ENCODE peak calls at places on chromosomes 6 and 20, in four cellular contexts. One of them, this sample, is unnamed.

GRCh38 chr20:13708234-13708633 is 69.5 kb upstream of the TASP1 start:
- DNase-seq in esophagus squamous epithelium: no peak
- DNase-seq in AG09319: no peak
- DNase-seq in foreskin keratinocyte: no peak
- DNase-seq in this sample: no peak

GRCh38 chr6:68169922-68170321 is 465.2 kb upstream of the ADGRB3 start:
- DNase-seq in esophagus squamous epithelium: no peak
- DNase-seq in AG09319: no peak
- DNase-seq in foreskin keratinocyte: no peak
- DNase-seq in this sample: no peak

GRCh38 chr6:83153958-83154357 is 39.1 kb downstream of the PGM3 start:
- DNase-seq in AG09319: no peak
- DNase-seq in esophagus squamous epithelium: no peak
- DNase-seq in foreskin keratinocyte: no peak
- DNase-seq in this sample: no peak

GRCh38 chr6:48200874-48201273 is 89.9 kb upstream of the PTCHD4 start:
- DNase-seq in AG09319: no peak
- DNase-seq in esophagus squamous epithelium: no peak
- DNase-seq in foreskin keratinocyte: no peak
- DNase-seq in this sample: no peak

GRCh38 chr6:159533568-159533967 is 159.5 kb downstream of the SOD2 start:
- DNase-seq in AG09319: peak; percentile 29
- DNase-seq in foreskin keratinocyte: no peak
- DNase-seq in esophagus squamous epithelium: no peak
- DNase-seq in this sample: no peak

GRCh38 chr20:53828673-53829085 is 235.0 kb upstream of the ZNF217 start:
- DNase-seq in AG09319: peak; percentile 83
- DNase-seq in foreskin keratinocyte: peak; percentile 84
- DNase-seq in esophagus squamous epithelium: no peak
- DNase-seq in this sample: no peak

GRCh38 chr20:5642155-5642981 is 107.8 kb upstream of the SHLD1 start:
- DNase-seq in esophagus squamous epithelium: no peak
- DNase-seq in foreskin keratinocyte: no peak
- DNase-seq in AG09319: peak; percentile 62
- DNase-seq in this sample: no peak

GRCh38 chr6:1834231-1834630 is 224.5 kb downstream of the FOXC1 start:
- DNase-seq in esophagus squamous epithelium: no peak
- DNase-seq in foreskin keratinocyte: no peak
- DNase-seq in AG09319: no peak
- DNase-seq in this sample: no peak

GRCh38 chr6:65638047-65638831 is 68.8 kb downstream of the EYS start:
- DNase-seq in esophagus squamous epithelium: no peak
- DNase-seq in foreskin keratinocyte: no peak
- DNase-seq in AG09319: no peak
- DNase-seq in this sample: peak; percentile 65

GRCh38 chr6:151805286-151805840 is 2.1 kb upstream of the ESR1 start:
- DNase-seq in AG09319: no peak
- DNase-seq in esophagus squamous epithelium: no peak
- DNase-seq in foreskin keratinocyte: no peak
- DNase-seq in this sample: no peak

GRCh38 chr6:117829594-117830319 is 77.3 kb upstream of the SLC35F1 start:
- DNase-seq in AG09319: no peak
- DNase-seq in esophagus squamous epithelium: no peak
- DNase-seq in foreskin keratinocyte: no peak
- DNase-seq in this sample: no peak
- TF ChIP-seq CTCF in AG09319: no peak
- TF ChIP-seq CTCF in esophagus squamous epithelium: no peak
- TF ChIP-seq CTCF in foreskin keratinocyte: peak; percentile 23
- TF ChIP-seq CTCF in this sample: peak; percentile 83

GRCh38 chr6:94254689-94255088 is 835.3 kb upstream of the EPHA7 start:
- DNase-seq in foreskin keratinocyte: no peak
- DNase-seq in AG09319: no peak
- DNase-seq in esophagus squamous epithelium: no peak
- DNase-seq in this sample: no peak
- TF ChIP-seq CTCF in foreskin keratinocyte: peak; percentile 30
- TF ChIP-seq CTCF in AG09319: no peak
- TF ChIP-seq CTCF in esophagus squamous epithelium: no peak
- TF ChIP-seq CTCF in this sample: peak; percentile 84

GRCh38 chr20:21832442-21833152 is 127.1 kb downstream of the PAX1 start:
- DNase-seq in AG09319: no peak
- DNase-seq in esophagus squamous epithelium: no peak
- DNase-seq in foreskin keratinocyte: no peak
- DNase-seq in this sample: no peak
- TF ChIP-seq CTCF in AG09319: no peak
- TF ChIP-seq CTCF in esophagus squamous epithelium: no peak
- TF ChIP-seq CTCF in foreskin keratinocyte: no peak
- TF ChIP-seq CTCF in this sample: no peak

GRCh38 chr6:39192736-39193135 is 36.5 kb downstream of the KCNK5 start:
- DNase-seq in foreskin keratinocyte: no peak
- DNase-seq in esophagus squamous epithelium: no peak
- DNase-seq in AG09319: no peak
- DNase-seq in this sample: no peak

GRCh38 chr6:39189915-39190544 is 39.2 kb downstream of the KCNK5 start:
- DNase-seq in esophagus squamous epithelium: no peak
- DNase-seq in foreskin keratinocyte: no peak
- DNase-seq in AG09319: no peak
- DNase-seq in this sample: no peak

GRCh38 chr6:39191236-39191930 is 37.9 kb downstream of the KCNK5 start:
- DNase-seq in foreskin keratinocyte: no peak
- DNase-seq in esophagus squamous epithelium: no peak
- DNase-seq in AG09319: no peak
- DNase-seq in this sample: no peak

GRCh38 chr6:39189131-39189530 is 40.1 kb downstream of the KCNK5 start:
- DNase-seq in foreskin keratinocyte: no peak
- DNase-seq in AG09319: no peak
- DNase-seq in esophagus squamous epithelium: no peak
- DNase-seq in this sample: no peak

GRCh38 chr6:39190545-39191235 is 38.6 kb downstream of the KCNK5 start:
- DNase-seq in foreskin keratinocyte: no peak
- DNase-seq in AG09319: no peak
- DNase-seq in esophagus squamous epithelium: no peak
- DNase-seq in this sample: no peak
- TF ChIP-seq CTCF in foreskin keratinocyte: no peak
- TF ChIP-seq CTCF in AG09319: no peak
- TF ChIP-seq CTCF in esophagus squamous epithelium: no peak
- TF ChIP-seq CTCF in this sample: no peak

DNA sequence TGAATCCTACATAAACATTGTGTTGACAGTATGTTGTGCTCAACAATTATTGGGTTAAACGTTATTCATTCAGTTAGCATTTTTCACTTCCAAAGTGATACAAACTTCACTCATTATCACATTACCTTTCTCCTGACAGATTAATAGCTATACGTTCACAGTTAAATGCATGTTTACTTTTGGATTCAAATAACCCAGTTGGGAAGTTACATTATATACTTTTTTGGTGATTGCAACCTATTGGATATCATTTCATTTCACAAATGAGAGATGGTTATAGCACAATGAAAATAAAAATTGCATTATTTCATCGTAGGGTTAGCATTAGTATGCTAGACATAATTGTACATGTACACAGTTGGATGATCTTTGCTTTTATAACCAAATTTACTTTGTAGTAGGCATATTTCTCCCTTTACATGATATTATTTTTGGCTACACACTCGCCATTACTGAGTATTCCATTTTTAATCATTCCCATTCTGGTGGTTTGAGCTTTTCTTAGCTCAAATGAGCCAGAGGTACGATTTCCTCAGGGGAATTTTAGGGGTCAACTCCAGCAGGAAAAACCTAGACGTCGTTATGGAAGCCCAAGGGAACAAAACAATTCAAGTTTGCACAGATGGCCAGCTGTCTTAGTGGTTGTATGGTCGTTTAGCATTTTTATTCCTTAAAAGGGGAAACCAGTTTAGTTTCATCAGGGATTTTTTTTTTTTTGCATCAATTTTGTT is 2.0 kb upstream of the HIVEP1 start:
- DNase-seq in AG09319: no peak
- DNase-seq in foreskin keratinocyte: no peak
- DNase-seq in esophagus squamous epithelium: no peak
- DNase-seq in this sample: no peak
- TF ChIP-seq CTCF in AG09319: no peak
- TF ChIP-seq CTCF in foreskin keratinocyte: no peak
- TF ChIP-seq CTCF in esophagus squamous epithelium: no peak
- TF ChIP-seq CTCF in this sample: no peak

GRCh38 chr6:160733045-160733646 is 31.1 kb downstream of the PLG start:
- DNase-seq in foreskin keratinocyte: no peak
- DNase-seq in esophagus squamous epithelium: no peak
- DNase-seq in AG09319: peak; percentile 15
- DNase-seq in this sample: no peak
- TF ChIP-seq CTCF in foreskin keratinocyte: peak; percentile 81
- TF ChIP-seq CTCF in esophagus squamous epithelium: peak; percentile 43
- TF ChIP-seq CTCF in AG09319: peak; percentile 81
- TF ChIP-seq CTCF in this sample: peak; percentile 89

DNA sequence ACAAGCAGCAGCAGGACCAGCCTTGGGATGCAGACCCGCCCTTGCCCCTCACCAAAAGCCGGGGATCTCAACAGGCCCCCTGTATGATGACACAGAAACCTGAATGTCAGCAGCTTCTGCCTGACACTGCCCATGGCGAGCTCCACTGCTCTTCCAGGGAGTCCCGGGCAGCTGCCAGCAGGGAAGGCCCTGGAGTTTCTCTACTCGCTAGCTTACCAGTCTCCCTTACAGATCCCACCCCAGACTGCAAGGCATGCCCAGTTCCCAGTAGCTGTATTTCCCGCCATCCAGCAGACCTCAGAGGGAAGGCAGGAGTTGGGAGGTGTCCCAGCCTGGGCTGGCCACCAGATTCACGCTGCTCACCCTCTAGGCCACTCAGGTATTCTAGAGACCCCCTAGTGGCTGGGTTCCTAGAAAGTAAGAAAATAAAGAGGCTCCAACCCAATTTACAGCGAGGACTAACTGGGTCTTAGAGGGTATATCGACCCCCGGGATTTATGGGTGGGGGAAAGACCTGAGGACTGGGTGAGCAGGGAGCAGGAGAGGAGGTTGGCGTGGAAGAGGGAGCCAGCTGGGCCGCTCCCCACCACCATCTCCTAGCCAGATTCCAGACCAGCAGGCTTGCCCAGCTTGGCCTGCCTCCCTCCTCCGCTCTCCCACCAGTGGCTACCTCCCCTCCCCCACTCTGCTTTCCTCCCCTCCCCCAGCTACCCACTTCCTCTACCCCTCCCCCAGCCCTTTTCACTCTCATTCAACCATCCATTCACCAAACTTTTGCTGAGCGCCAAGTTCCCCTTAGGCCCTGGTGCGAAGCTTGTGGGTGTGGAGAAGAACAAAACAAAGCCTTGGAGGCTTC is 9.7 kb upstream of the HMGA1 start:
- DNase-seq in esophagus squamous epithelium: no peak
- DNase-seq in AG09319: no peak
- DNase-seq in foreskin keratinocyte: no peak
- DNase-seq in this sample: no peak
- TF ChIP-seq CTCF in esophagus squamous epithelium: no peak
- TF ChIP-seq CTCF in AG09319: no peak
- TF ChIP-seq CTCF in foreskin keratinocyte: peak; percentile 7
- TF ChIP-seq CTCF in this sample: no peak

GRCh38 chr20:50633361-50633760 is 58.0 kb downstream of the RIPOR3 start:
- DNase-seq in esophagus squamous epithelium: no peak
- DNase-seq in AG09319: no peak
- DNase-seq in foreskin keratinocyte: no peak
- DNase-seq in this sample: no peak

GRCh38 chr20:50634191-50634590 is 57.2 kb downstream of the RIPOR3 start:
- DNase-seq in foreskin keratinocyte: no peak
- DNase-seq in AG09319: no peak
- DNase-seq in esophagus squamous epithelium: no peak
- DNase-seq in this sample: no peak

GRCh38 chr20:50636601-50637539 is 54.5 kb downstream of the RIPOR3 start:
- DNase-seq in foreskin keratinocyte: no peak
- DNase-seq in AG09319: peak; percentile 52
- DNase-seq in esophagus squamous epithelium: no peak
- DNase-seq in this sample: no peak

GRCh38 chr20:50635014-50635557 is 56.3 kb downstream of the RIPOR3 start:
- DNase-seq in esophagus squamous epithelium: no peak
- DNase-seq in foreskin keratinocyte: no peak
- DNase-seq in AG09319: no peak
- DNase-seq in this sample: no peak

GRCh38 chr20:50635676-50636600 is 55.4 kb downstream of the RIPOR3 start:
- DNase-seq in AG09319: no peak
- DNase-seq in esophagus squamous epithelium: no peak
- DNase-seq in foreskin keratinocyte: no peak
- DNase-seq in this sample: no peak
- TF ChIP-seq CTCF in AG09319: peak; percentile 96
- TF ChIP-seq CTCF in esophagus squamous epithelium: peak; percentile 73
- TF ChIP-seq CTCF in foreskin keratinocyte: peak; percentile 96
- TF ChIP-seq CTCF in this sample: peak; percentile 95

DNA sequence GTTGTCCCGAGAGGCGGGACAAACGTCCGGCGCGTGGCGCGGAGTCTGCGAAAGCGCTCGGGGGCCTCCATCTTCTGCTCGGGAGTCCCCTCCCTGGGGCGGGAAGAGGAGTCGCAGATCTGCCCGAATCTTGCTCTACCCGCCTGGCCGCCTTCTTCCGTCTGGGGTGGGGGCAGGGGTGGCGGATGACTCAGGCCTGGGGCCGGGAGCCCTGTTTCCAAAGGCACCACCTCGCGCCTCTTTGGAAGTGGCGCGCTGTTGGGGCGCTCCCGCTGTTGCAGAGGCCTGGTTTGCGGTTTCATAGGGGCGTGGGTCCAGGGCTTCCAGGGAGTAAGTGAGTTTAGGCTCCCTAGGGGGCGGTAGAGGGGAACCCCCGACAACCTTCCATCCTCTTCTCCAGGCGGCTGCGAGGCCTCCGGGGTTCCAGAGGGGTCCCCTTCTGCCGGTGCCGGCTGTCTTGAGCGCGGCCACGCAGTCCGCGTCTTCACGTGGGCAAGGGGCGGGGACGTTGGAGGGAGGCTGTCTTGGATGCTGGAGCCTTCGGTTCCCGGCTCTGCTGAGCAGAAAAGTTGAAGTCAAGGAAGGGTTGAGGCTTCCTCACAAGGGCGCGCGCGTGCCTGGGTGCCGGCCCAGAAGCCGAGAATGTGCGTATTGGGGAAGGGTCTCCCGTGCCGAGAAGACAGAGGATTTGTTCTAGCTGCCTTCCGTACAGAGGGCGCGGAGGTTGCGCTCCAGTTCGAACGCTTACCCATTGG is 2.6 kb upstream of the TFAP2C start:
- DNase-seq in foreskin keratinocyte: no peak
- DNase-seq in esophagus squamous epithelium: no peak
- DNase-seq in AG09319: no peak
- DNase-seq in this sample: no peak
- TF ChIP-seq CTCF in foreskin keratinocyte: peak; percentile 63
- TF ChIP-seq CTCF in esophagus squamous epithelium: no peak
- TF ChIP-seq CTCF in AG09319: peak; percentile 23
- TF ChIP-seq CTCF in this sample: peak; percentile 79